ENCODE peak calls at places on chromosomes 6 and 20, in eight cellular contexts. G is heart left ventricle, D is Peyer's patch, O is transverse colon, Z is IMR-90, H is gastrocnemius medialis, J is ovary, N is tibial nerve. P is an unnamed sample.

GRCh38 chr20:14055127-14055742 is 59.9 kb downstream of the MACROD2 start:
- DNase-seq in G (no peak), D (no peak), O (no peak), Z (peak), H (no peak), J (peak), N (peak), P (no peak)

GRCh38 chr6:144379356-144379755 is 94.2 kb downstream of the UTRN start:
- DNase-seq in G (no peak), D (no peak), O (no peak), Z (peak), H (no peak), J (no peak), N (no peak), P (no peak)

GRCh38 chr6:90086517-90086916 is 192.2 kb downstream of the GJA10 start:
- DNase-seq in G (no peak), D (no peak), O (no peak), Z (peak), H (no peak), J (no peak), N (no peak), P (no peak)

GRCh38 chr6:36517408-36517807 is 29.9 kb downstream of the STK38 start:
- DNase-seq in G (no peak), D (no peak), O (no peak), Z (no peak), H (no peak), J (no peak), N (no peak), P (no peak)

GRCh38 chr6:5286780-5287179 is 25.5 kb downstream of the FARS2 start:
- DNase-seq in G (no peak), D (no peak), O (no peak), Z (no peak), H (no peak), J (no peak), N (no peak), P (no peak)

GRCh38 chr6:84825461-84825860 is 61.1 kb upstream of the TBX18 start:
- DNase-seq in G (no peak), D (no peak), O (no peak), Z (no peak), H (no peak), J (no peak), N (no peak), P (no peak)

GRCh38 chr6:169807699-169808607 is 56.5 kb downstream of the ERMARD start:
- DNase-seq in G (no peak), D (peak), O (no peak), Z (no peak), H (no peak), J (no peak), N (no peak), P (peak)

GRCh38 chr6:42564496-42564890 is 664 bp downstream of the UBR2 start:
- DNase-seq in G (no peak), D (no peak), O (no peak), Z (no peak), H (no peak), J (no peak), N (no peak), P (no peak)

GRCh38 chr6:56241106-56241812 is 6.1 kb downstream of the COL21A1 start:
- DNase-seq in G (no peak), D (no peak), O (no peak), Z (no peak), H (no peak), J (no peak), N (no peak), P (no peak)

GRCh38 chr6:2940010-2940850 is 31.1 kb downstream of the SERPINB6 start:
- DNase-seq in G (no peak), D (peak), O (no peak), Z (no peak), H (no peak), J (no peak), N (no peak), P (peak)

GRCh38 chr6:164826831-164827468 is 482.5 kb downstream of the C6orf118 start:
- DNase-seq in G (no peak), D (no peak), O (no peak), Z (no peak), H (no peak), J (no peak), N (no peak), P (no peak)

GRCh38 chr6:4091926-4092325 is 13.0 kb upstream of the FAM217A start:
- DNase-seq in G (no peak), D (peak), O (peak), Z (no peak), H (no peak), J (no peak), N (no peak), P (no peak)

GRCh38 chr6:142881771-142882170 is 63.2 kb downstream of the HIVEP2 start:
- DNase-seq in G (no peak), D (no peak), O (no peak), Z (peak), H (no peak), J (no peak), N (no peak), P (no peak)

GRCh38 chr6:27650620-27651370 is 177.9 kb upstream of the ZNF184 start:
- DNase-seq in G (no peak), D (no peak), O (no peak), Z (peak), H (no peak), J (no peak), N (no peak), P (no peak)

GRCh38 chr6:34630040-34630439 is 66.5 kb downstream of the ILRUN start:
- DNase-seq in G (no peak), D (no peak), O (no peak), Z (peak), H (no peak), J (no peak), N (no peak), P (no peak)

GRCh38 chr20:15802020-15802419 is 771.2 kb downstream of the KIF16B start:
- DNase-seq in G (no peak), D (no peak), O (no peak), Z (no peak), H (no peak), J (no peak), N (no peak), P (no peak)

GRCh38 chr6:17276766-17277165 is 4.4 kb upstream of the RBM24 start:
- DNase-seq in G (peak), D (no peak), O (no peak), Z (peak), H (peak), J (no peak), N (no peak), P (no peak)

DNA sequence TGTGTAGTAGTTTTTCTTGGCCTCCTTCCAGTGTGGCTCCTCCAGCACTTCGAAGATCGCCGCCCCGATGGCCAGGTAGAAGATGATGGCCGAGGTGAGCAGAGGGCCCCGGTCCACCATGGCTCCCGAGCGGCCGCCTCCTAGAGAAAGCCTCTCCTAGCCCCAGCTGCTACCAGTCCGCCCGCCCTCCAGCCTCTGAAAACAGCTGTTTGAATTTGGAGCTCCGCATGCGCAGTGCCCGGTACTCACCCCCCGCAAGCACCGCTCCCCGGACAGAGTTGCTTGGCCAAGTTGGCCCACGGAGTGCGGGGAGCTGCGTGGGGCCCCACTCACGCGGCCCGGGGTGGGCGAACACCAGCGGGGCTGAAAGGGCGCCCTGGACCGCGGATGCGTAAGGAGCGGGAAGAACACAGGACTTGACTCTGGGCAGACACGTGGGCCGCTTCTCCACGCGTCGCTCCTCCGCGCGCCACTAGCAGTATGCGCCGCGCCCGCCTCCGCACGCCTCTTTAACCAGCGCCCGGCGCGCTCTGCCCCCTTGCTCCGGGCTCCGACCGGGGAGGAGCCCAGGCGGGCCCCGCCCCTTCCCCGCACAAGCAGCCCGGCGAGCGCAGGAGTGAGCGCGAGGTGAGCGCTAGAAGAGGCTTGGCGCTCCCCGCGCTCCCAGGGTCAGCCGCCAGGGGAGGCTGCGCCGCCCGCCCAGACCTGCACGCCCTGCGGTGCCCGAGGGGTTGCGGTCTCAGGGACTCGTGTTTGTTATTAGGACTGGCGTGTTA is at the start of gene KCNK5:
- DNase-seq in G (peak), D (peak), O (peak), Z (peak), H (peak), J (peak), N (peak), P (no peak)
- TF ChIP-seq POLR2A in G (no peak), D (peak), O (peak), Z (no peak), H (peak), J (no peak), N (peak), P (no peak)

DNA sequence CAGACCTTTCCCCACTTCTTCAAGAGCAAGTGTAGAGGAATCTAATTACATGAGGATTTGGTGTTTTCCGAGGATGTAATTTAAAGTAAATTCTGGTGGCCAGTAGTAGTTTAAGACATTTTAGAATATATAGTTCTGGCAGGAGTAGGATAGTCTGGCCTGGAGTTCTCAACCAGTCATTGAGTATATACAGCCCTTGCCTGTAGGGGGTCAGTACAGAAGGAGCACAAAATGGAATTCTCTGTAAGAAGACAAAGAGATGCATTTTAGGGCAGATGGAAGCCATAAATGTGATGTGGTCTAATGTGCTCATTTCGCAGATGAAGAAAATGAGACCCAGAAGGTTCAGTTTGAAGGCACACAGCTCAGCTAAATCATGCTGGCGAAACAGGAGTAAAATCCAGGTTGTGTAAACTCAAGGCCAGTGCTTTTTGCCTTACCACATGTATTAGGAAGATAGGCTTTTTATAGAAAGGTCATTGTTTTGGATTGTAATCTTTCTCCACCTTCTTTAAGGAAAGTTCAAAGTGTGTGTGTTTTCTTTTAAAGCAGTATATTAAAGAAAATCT is 29.6 kb downstream of the QKI start:
- DNase-seq in G (no peak), D (no peak), O (no peak), Z (no peak), H (no peak), J (no peak), N (no peak), P (no peak)
- TF ChIP-seq CTCF in G (no peak), D (no peak), O (no peak), Z (no peak), H (no peak), J (no peak), N (no peak), P (no peak)

GRCh38 chr20:4813076-4813838 is 91.5 kb downstream of the PRND start:
- DNase-seq in G (peak), D (peak), O (peak), Z (no peak), H (no peak), J (peak), N (no peak), P (no peak)
- TF ChIP-seq POLR2A in G (no peak), D (no peak), O (no peak), Z (no peak), H (no peak), J (no peak), N (no peak), P (no peak)

GRCh38 chr20:58087567-58087858 is 140.9 kb downstream of the ANKRD60 start:
- DNase-seq in G (no peak), D (no peak), O (no peak), Z (no peak), H (no peak), J (no peak), N (no peak), P (no peak)

GRCh38 chr20:58088105-58088504 is 140.3 kb downstream of the ANKRD60 start:
- DNase-seq in G (no peak), D (no peak), O (no peak), Z (no peak), H (no peak), J (no peak), N (no peak), P (no peak)

GRCh38 chr20:58088625-58089024 is 139.8 kb downstream of the ANKRD60 start:
- DNase-seq in G (no peak), D (no peak), O (no peak), Z (no peak), H (no peak), J (no peak), N (no peak), P (no peak)

GRCh38 chr20:58084966-58085365 is 143.5 kb downstream of the ANKRD60 start:
- DNase-seq in G (no peak), D (peak), O (no peak), Z (no peak), H (no peak), J (no peak), N (no peak), P (peak)

GRCh38 chr20:58086763-58087566 is 141.5 kb downstream of the ANKRD60 start:
- DNase-seq in G (peak), D (peak), O (peak), Z (peak), H (no peak), J (no peak), N (peak), P (no peak)
- TF ChIP-seq CTCF in G (peak), D (peak), O (peak), Z (peak), H (peak), J (no peak), N (peak), P (peak)